ENCODE peak calls at places on chromosome 17, in four cellular contexts. One of them, this sample, is unnamed.

GRCh38 chr17:41360291-41360995 is 9.2 kb downstream of the KRT33B start:
- DNase-seq in GM12878: no peak
- DNase-seq in K562: no peak
- DNase-seq in HepG2: no peak
- DNase-seq in this sample: no peak

GRCh38 chr17:65121916-65122821 is 15.0 kb upstream of the RGS9 start:
- DNase-seq in GM12878: peak; percentile 42
- DNase-seq in K562: no peak
- DNase-seq in HepG2: no peak
- DNase-seq in this sample: no peak

GRCh38 chr17:76597156-76598003 is 11.7 kb upstream of the ST6GALNAC2 start:
- DNase-seq in GM12878: peak; percentile 50
- DNase-seq in K562: no peak
- DNase-seq in HepG2: peak; percentile 64
- DNase-seq in this sample: no peak

GRCh38 chr17:49557204-49558024 is 18.3 kb upstream of the NXPH3 start:
- DNase-seq in GM12878: no peak
- DNase-seq in K562: peak; percentile 73
- DNase-seq in HepG2: peak; percentile 73
- DNase-seq in this sample: peak; percentile 72

GRCh38 chr17:76631821-76632565 is 11.6 kb downstream of the ST6GALNAC1 start:
- DNase-seq in GM12878: no peak
- DNase-seq in K562: no peak
- DNase-seq in HepG2: no peak
- DNase-seq in this sample: no peak

GRCh38 chr17:81651692-81652091 is 4.7 kb downstream of the PDE6G start:
- DNase-seq in GM12878: no peak
- DNase-seq in K562: peak; percentile 37
- DNase-seq in HepG2: peak; percentile 59
- DNase-seq in this sample: peak; percentile 92

GRCh38 chr17:19706791-19707727 is 9.3 kb downstream of the SLC47A2 start:
- DNase-seq in GM12878: no peak
- DNase-seq in K562: no peak
- DNase-seq in HepG2: no peak
- DNase-seq in this sample: no peak

GRCh38 chr17:27630607-27631408 is at the start of gene LGALS9:
- DNase-seq in GM12878: peak; percentile 53
- DNase-seq in K562: no peak
- DNase-seq in HepG2: no peak
- DNase-seq in this sample: no peak

GRCh38 chr17:27756467-27757371 is 43.6 kb downstream of the NOS2 start:
- DNase-seq in GM12878: no peak
- DNase-seq in K562: peak; percentile 75
- DNase-seq in HepG2: peak; percentile 29
- DNase-seq in this sample: peak; percentile 73

GRCh38 chr17:35011671-35012216 is 31.4 kb downstream of the LIG3 start:
- DNase-seq in GM12878: no peak
- DNase-seq in K562: no peak
- DNase-seq in HepG2: no peak
- DNase-seq in this sample: no peak

GRCh38 chr17:12078791-12079190 is 58.1 kb downstream of the MAP2K4 start:
- DNase-seq in GM12878: no peak
- DNase-seq in K562: no peak
- DNase-seq in HepG2: no peak
- DNase-seq in this sample: no peak

GRCh38 chr17:48195910-48196309 is 88.3 kb downstream of the SNX11 start:
- DNase-seq in GM12878: no peak
- DNase-seq in K562: no peak
- DNase-seq in HepG2: no peak
- DNase-seq in this sample: no peak

GRCh38 chr17:19746517-19746916 is 1.6 kb downstream of the ALDH3A1 start:
- DNase-seq in GM12878: no peak
- DNase-seq in K562: no peak
- DNase-seq in HepG2: no peak
- DNase-seq in this sample: peak; percentile 71

GRCh38 chr17:78532311-78532710 is 44.9 kb downstream of the DNAH17 start:
- DNase-seq in GM12878: no peak
- DNase-seq in K562: no peak
- DNase-seq in HepG2: no peak
- DNase-seq in this sample: no peak

GRCh38 chr17:6542577-6542976 is 13.8 kb downstream of the PITPNM3 start:
- DNase-seq in GM12878: no peak
- DNase-seq in K562: no peak
- DNase-seq in HepG2: no peak
- DNase-seq in this sample: no peak

GRCh38 chr17:62919388-62919787 is 46.6 kb upstream of the TANC2 start:
- DNase-seq in GM12878: no peak
- DNase-seq in K562: peak; percentile 73
- DNase-seq in HepG2: no peak
- DNase-seq in this sample: peak; percentile 23

GRCh38 chr17:38742431-38743308 is 5.5 kb downstream of the PCGF2 start:
- DNase-seq in GM12878: no peak
- DNase-seq in K562: no peak
- DNase-seq in HepG2: peak; percentile 45
- DNase-seq in this sample: peak; percentile 51

GRCh38 chr17:59527931-59528330 is 37.5 kb upstream of the DHX40 start:
- DNase-seq in GM12878: no peak
- DNase-seq in K562: no peak
- DNase-seq in HepG2: no peak
- DNase-seq in this sample: no peak

GRCh38 chr17:32274101-32274500 is 8.5 kb downstream of the RHBDL3 start:
- DNase-seq in GM12878: no peak
- DNase-seq in K562: no peak
- DNase-seq in HepG2: no peak
- DNase-seq in this sample: no peak

GRCh38 chr17:78933025-78933958 is 8.1 kb upstream of the TIMP2 start:
- DNase-seq in GM12878: peak; percentile 45
- DNase-seq in K562: no peak
- DNase-seq in HepG2: peak; percentile 93
- DNase-seq in this sample: peak; percentile 96

GRCh38 chr17:81419333-81419885 is 24.2 kb downstream of the BAHCC1 start:
- DNase-seq in GM12878: no peak
- DNase-seq in K562: peak; percentile 46
- DNase-seq in HepG2: no peak
- DNase-seq in this sample: peak; percentile 97

GRCh38 chr17:36833279-36833678 is 104.0 kb upstream of the LHX1 start:
- DNase-seq in GM12878: no peak
- DNase-seq in K562: no peak
- DNase-seq in HepG2: no peak
- DNase-seq in this sample: no peak

GRCh38 chr17:77058016-77058415 is 82.8 kb upstream of the SEC14L1 start:
- DNase-seq in GM12878: no peak
- DNase-seq in K562: no peak
- DNase-seq in HepG2: peak; percentile 37
- DNase-seq in this sample: no peak

GRCh38 chr17:29347831-29348281 is 42.3 kb upstream of the TAOK1 start:
- DNase-seq in GM12878: no peak
- DNase-seq in K562: peak; percentile 10
- DNase-seq in HepG2: no peak
- DNase-seq in this sample: no peak

GRCh38 chr17:35660902-35661301 is 70.5 kb upstream of the RASL10B start:
- DNase-seq in GM12878: no peak
- DNase-seq in K562: no peak
- DNase-seq in HepG2: no peak
- DNase-seq in this sample: no peak

GRCh38 chr17:70609566-70609965 is 440.2 kb downstream of the KCNJ2 start:
- DNase-seq in GM12878: no peak
- DNase-seq in K562: no peak
- DNase-seq in HepG2: no peak
- DNase-seq in this sample: no peak

GRCh38 chr17:4483012-4483840 is 15.5 kb upstream of the SPNS2 start:
- DNase-seq in GM12878: no peak
- DNase-seq in K562: no peak
- DNase-seq in HepG2: no peak
- DNase-seq in this sample: peak; percentile 53

GRCh38 chr17:56676807-56677206 is 83.3 kb downstream of the NOG start:
- DNase-seq in GM12878: no peak
- DNase-seq in K562: no peak
- DNase-seq in HepG2: no peak
- DNase-seq in this sample: peak; percentile 18

GRCh38 chr17:13212861-13213260 is 195.0 kb upstream of the ELAC2 start:
- DNase-seq in GM12878: no peak
- DNase-seq in K562: no peak
- DNase-seq in HepG2: no peak
- DNase-seq in this sample: no peak

GRCh38 chr17:45270828-45271418 is 9.0 kb upstream of the SPATA32 start:
- DNase-seq in GM12878: no peak
- DNase-seq in K562: peak; percentile 65
- DNase-seq in HepG2: no peak
- DNase-seq in this sample: peak; percentile 68

GRCh38 chr17:29714146-29714545 is 91.4 kb upstream of the CORO6 start:
- DNase-seq in GM12878: no peak
- DNase-seq in K562: no peak
- DNase-seq in HepG2: no peak
- DNase-seq in this sample: no peak

GRCh38 chr17:76793775-76794174 is 55.9 kb downstream of the MFSD11 start:
- DNase-seq in GM12878: no peak
- DNase-seq in K562: peak; percentile 75
- DNase-seq in HepG2: peak; percentile 53
- DNase-seq in this sample: peak; percentile 59

GRCh38 chr17:68868708-68869107 is 86.5 kb downstream of the ABCA8 start:
- DNase-seq in GM12878: no peak
- DNase-seq in K562: no peak
- DNase-seq in HepG2: no peak
- DNase-seq in this sample: no peak

GRCh38 chr17:78596871-78597635 is 19.9 kb upstream of the DNAH17 start:
- DNase-seq in GM12878: no peak
- DNase-seq in K562: no peak
- DNase-seq in HepG2: peak; percentile 23
- DNase-seq in this sample: no peak

GRCh38 chr17:29115906-29116651 is 64.1 kb downstream of the MYO18A start:
- DNase-seq in GM12878: no peak
- DNase-seq in K562: peak; percentile 50
- DNase-seq in HepG2: peak; percentile 36
- DNase-seq in this sample: peak; percentile 78

GRCh38 chr17:21228845-21229244 is 14.9 kb upstream of the TMEM11 start:
- DNase-seq in GM12878: no peak
- DNase-seq in K562: no peak
- DNase-seq in HepG2: no peak
- DNase-seq in this sample: no peak

GRCh38 chr17:29165261-29165660 is 14.9 kb downstream of the MYO18A start:
- DNase-seq in GM12878: no peak
- DNase-seq in K562: no peak
- DNase-seq in HepG2: no peak
- DNase-seq in this sample: no peak

GRCh38 chr17:6761817-6762216 is 6.0 kb downstream of the XAF1 start:
- DNase-seq in GM12878: no peak
- DNase-seq in K562: no peak
- DNase-seq in HepG2: no peak
- DNase-seq in this sample: no peak

DNA sequence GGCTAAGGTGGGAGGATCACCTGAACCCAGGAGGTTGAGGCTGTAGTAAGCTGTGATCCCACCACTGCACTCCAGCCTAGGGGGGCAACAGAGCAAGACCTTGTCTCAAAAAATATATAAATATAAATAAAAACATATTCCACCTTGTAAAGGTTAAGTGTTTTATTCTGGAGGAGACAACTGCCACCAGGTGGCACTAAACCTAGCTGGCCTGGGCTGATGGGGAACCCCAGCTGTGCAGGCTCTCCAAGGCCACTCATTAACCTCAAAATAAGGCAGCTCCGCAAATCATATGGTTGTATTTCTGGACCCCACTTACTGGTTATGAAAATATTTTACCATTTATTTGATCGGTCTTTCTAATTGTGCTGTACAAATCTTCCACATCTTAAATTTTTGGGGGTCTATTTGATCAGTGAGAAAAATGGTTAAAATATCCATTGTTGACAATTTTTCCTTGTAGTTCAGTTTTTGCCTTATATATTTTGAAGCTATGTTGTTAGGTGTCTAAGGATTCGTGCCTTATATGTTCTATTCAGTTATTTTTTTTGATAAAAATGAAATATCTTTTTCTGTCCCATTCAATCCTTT is 8.5 kb upstream of the ICAM2 start:
- DNase-seq in GM12878: no peak
- DNase-seq in K562: peak; percentile 81
- DNase-seq in HepG2: peak; percentile 61
- DNase-seq in this sample: peak; percentile 68
- TF ChIP-seq MYC in GM12878: no peak
- TF ChIP-seq MYC in K562: no peak
- TF ChIP-seq MYC in HepG2: no peak
- TF ChIP-seq MYC in this sample: no peak

GRCh38 chr17:18191967-18192366 is 8.3 kb downstream of the ALKBH5 start:
- DNase-seq in GM12878: no peak
- DNase-seq in K562: no peak
- DNase-seq in HepG2: no peak
- DNase-seq in this sample: no peak

GRCh38 chr17:18187816-18188761 is 4.5 kb downstream of the ALKBH5 start:
- DNase-seq in GM12878: no peak
- DNase-seq in K562: no peak
- DNase-seq in HepG2: no peak
- DNase-seq in this sample: no peak

GRCh38 chr17:18190629-18191028 is 7.0 kb downstream of the ALKBH5 start:
- DNase-seq in GM12878: no peak
- DNase-seq in K562: no peak
- DNase-seq in HepG2: no peak
- DNase-seq in this sample: no peak

GRCh38 chr17:18194394-18194793 is 10.8 kb downstream of the ALKBH5 start:
- DNase-seq in GM12878: no peak
- DNase-seq in K562: no peak
- DNase-seq in HepG2: no peak
- DNase-seq in this sample: no peak

GRCh38 chr17:18191071-18191667 is 7.5 kb downstream of the ALKBH5 start:
- DNase-seq in GM12878: no peak
- DNase-seq in K562: no peak
- DNase-seq in HepG2: peak; percentile 74
- DNase-seq in this sample: no peak
- TF ChIP-seq JUNB in GM12878: no peak
- TF ChIP-seq JUNB in K562: no peak
- TF ChIP-seq JUNB in HepG2: no peak
- TF ChIP-seq JUNB in this sample: no peak

GRCh38 chr17:80012156-80012555 is 23.5 kb downstream of the TBC1D16 start:
- DNase-seq in GM12878: no peak
- DNase-seq in K562: no peak
- DNase-seq in HepG2: no peak
- DNase-seq in this sample: no peak
- TF ChIP-seq BHLHE40 in GM12878: no peak
- TF ChIP-seq BHLHE40 in K562: no peak
- TF ChIP-seq BHLHE40 in HepG2: no peak
- TF ChIP-seq BHLHE40 in this sample: no peak

GRCh38 chr17:71934520-71934919 is 186.3 kb upstream of the SOX9 start:
- DNase-seq in GM12878: no peak
- DNase-seq in K562: no peak
- DNase-seq in HepG2: no peak
- DNase-seq in this sample: no peak

GRCh38 chr17:71936977-71937376 is 183.8 kb upstream of the SOX9 start:
- DNase-seq in GM12878: no peak
- DNase-seq in K562: no peak
- DNase-seq in HepG2: no peak
- DNase-seq in this sample: no peak

GRCh38 chr17:71941920-71942319 is 178.9 kb upstream of the SOX9 start:
- DNase-seq in GM12878: no peak
- DNase-seq in K562: no peak
- DNase-seq in HepG2: no peak
- DNase-seq in this sample: no peak

GRCh38 chr17:71938340-71939010 is 182.3 kb upstream of the SOX9 start:
- DNase-seq in GM12878: no peak
- DNase-seq in K562: no peak
- DNase-seq in HepG2: no peak
- DNase-seq in this sample: no peak

GRCh38 chr17:71937914-71938313 is 182.9 kb upstream of the SOX9 start:
- DNase-seq in GM12878: no peak
- DNase-seq in K562: no peak
- DNase-seq in HepG2: no peak
- DNase-seq in this sample: no peak
- TF ChIP-seq MYC in GM12878: no peak
- TF ChIP-seq MYC in K562: no peak
- TF ChIP-seq MYC in HepG2: no peak
- TF ChIP-seq MYC in this sample: no peak